ENCODE peak calls at places on chromosomes 6 and 20, in nine cellular contexts. H, F, X, J, N, V, W, D and S are unnamed samples.

GRCh38 chr6:145480024-145480423 is 255.3 kb downstream of the EPM2A start:
- DNase-seq in H (no peak), F (no peak), X (no peak), J (no peak), N (no peak), V (no peak), W (no peak), D (no peak), S (no peak)

GRCh38 chr6:79034865-79035264 is 43.2 kb downstream of the PHIP start:
- DNase-seq in H (no peak), F (no peak), X (no peak), J (no peak), N (no peak), V (no peak), W (no peak), D (no peak), S (no peak)

GRCh38 chr6:43803783-43804549 is 34.0 kb downstream of the VEGFA start:
- DNase-seq in H (no peak), F (peak), X (no peak), J (no peak), N (no peak), V (no peak), W (peak), D (no peak), S (no peak)

GRCh38 chr6:46994933-46995332 is 47.2 kb downstream of the ADGRF1 start:
- DNase-seq in H (no peak), F (no peak), X (no peak), J (no peak), N (no peak), V (no peak), W (no peak), D (peak), S (no peak)

GRCh38 chr6:150098155-150098554 is 29.2 kb upstream of the ULBP3 start:
- DNase-seq in H (no peak), F (no peak), X (no peak), J (no peak), N (no peak), V (no peak), W (no peak), D (no peak), S (no peak)

GRCh38 chr6:38495922-38496635 is 143.7 kb downstream of the BTBD9 start:
- DNase-seq in H (no peak), F (no peak), X (no peak), J (no peak), N (no peak), V (no peak), W (no peak), D (peak), S (no peak)

GRCh38 chr20:44600758-44601562 is 18.6 kb downstream of the PKIG start:
- DNase-seq in H (no peak), F (no peak), X (no peak), J (peak), N (no peak), V (no peak), W (no peak), D (no peak), S (peak)

GRCh38 chr6:131831392-131831791 is 23.6 kb downstream of the ENPP1 start:
- DNase-seq in H (no peak), F (no peak), X (no peak), J (no peak), N (no peak), V (no peak), W (no peak), D (peak), S (no peak)

GRCh38 chr6:149212892-149213786 is 104.4 kb upstream of the TAB2 start:
- DNase-seq in H (no peak), F (no peak), X (no peak), J (no peak), N (no peak), V (no peak), W (no peak), D (no peak), S (no peak)

GRCh38 chr6:101851911-101852310 is 458.4 kb downstream of the GRIK2 start:
- DNase-seq in H (no peak), F (no peak), X (no peak), J (no peak), N (no peak), V (no peak), W (no peak), D (no peak), S (no peak)

GRCh38 chr6:30541515-30542403 is 14.5 kb downstream of the GNL1 start:
- DNase-seq in H (peak), F (peak), X (peak), J (peak), N (peak), V (peak), W (peak), D (peak), S (peak)

GRCh38 chr6:83341765-83342164 is 89.1 kb downstream of the ME1 start:
- DNase-seq in H (no peak), F (no peak), X (no peak), J (no peak), N (no peak), V (no peak), W (peak), D (no peak), S (no peak)

GRCh38 chr6:19714415-19715165 is 122.6 kb upstream of the ID4 start:
- DNase-seq in H (no peak), F (no peak), X (no peak), J (no peak), N (no peak), V (no peak), W (no peak), D (no peak), S (no peak)

GRCh38 chr6:99344289-99344688 is 5.2 kb downstream of the FAXC start:
- DNase-seq in H (no peak), F (no peak), X (no peak), J (no peak), N (no peak), V (no peak), W (peak), D (no peak), S (no peak)

GRCh38 chr20:38730989-38731737 is 6.9 kb downstream of the SLC32A1 start:
- DNase-seq in H (no peak), F (peak), X (peak), J (peak), N (no peak), V (peak), W (peak), D (peak), S (peak)

GRCh38 chr6:90420495-90420894 is 123.9 kb upstream of the BACH2 start:
- DNase-seq in H (no peak), F (no peak), X (no peak), J (no peak), N (no peak), V (no peak), W (no peak), D (no peak), S (no peak)

GRCh38 chr6:169832247-169832948 is 81.0 kb downstream of the ERMARD start:
- DNase-seq in H (no peak), F (no peak), X (no peak), J (no peak), N (no peak), V (no peak), W (peak), D (peak), S (no peak)

GRCh38 chr6:52089758-52090348 is 2.4 kb upstream of the PKHD1 start:
- DNase-seq in H (no peak), F (no peak), X (no peak), J (no peak), N (no peak), V (no peak), W (no peak), D (no peak), S (no peak)

GRCh38 chr6:56450882-56451739 is 191.6 kb downstream of the DST start:
- DNase-seq in H (no peak), F (no peak), X (no peak), J (peak), N (no peak), V (no peak), W (peak), D (peak), S (peak)

GRCh38 chr20:63047946-63048345 is 41.2 kb upstream of the BHLHE23 start:
- DNase-seq in H (no peak), F (no peak), X (no peak), J (no peak), N (no peak), V (no peak), W (no peak), D (no peak), S (peak)

GRCh38 chr20:15406072-15406471 is 1068.7 kb upstream of the FLRT3 start:
- DNase-seq in H (no peak), F (no peak), X (no peak), J (no peak), N (no peak), V (no peak), W (no peak), D (no peak), S (no peak)

GRCh38 chr20:59525500-59526241 is 78.7 kb upstream of the PHACTR3 start:
- DNase-seq in H (no peak), F (peak), X (no peak), J (peak), N (no peak), V (peak), W (peak), D (peak), S (peak)

GRCh38 chr20:14178528-14178927 is 158.9 kb downstream of the FLRT3 start:
- DNase-seq in H (no peak), F (no peak), X (no peak), J (no peak), N (no peak), V (no peak), W (no peak), D (no peak), S (no peak)

GRCh38 chr6:111972714-111973678 is 80.9 kb upstream of the CCN6 start:
- DNase-seq in H (no peak), F (no peak), X (no peak), J (peak), N (peak), V (peak), W (no peak), D (peak), S (peak)

DNA sequence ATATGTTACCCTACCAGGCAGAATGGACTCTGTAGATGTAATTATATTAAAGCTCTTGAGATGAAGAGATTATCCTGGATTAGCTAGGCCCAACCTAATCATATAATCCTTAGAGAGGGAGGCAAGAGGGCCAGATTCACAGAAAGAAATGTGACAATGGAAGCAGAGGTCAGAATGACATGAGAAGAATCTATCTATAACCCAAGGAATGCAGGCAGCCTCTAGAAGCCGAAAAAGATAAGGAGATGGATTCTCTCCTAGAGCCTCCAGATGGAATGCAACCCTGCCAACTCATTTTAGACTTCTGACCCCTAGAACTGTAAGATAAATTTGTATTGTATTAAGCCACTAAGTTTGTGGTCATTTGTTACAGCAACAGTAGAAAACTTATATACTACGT is 12.3 kb downstream of the PXT1 start:
- DNase-seq in H (no peak), F (no peak), X (no peak), J (no peak), N (no peak), V (no peak), W (no peak), D (no peak), S (no peak)
- H3K27ac ChIP-seq in H (no peak), F (no peak), X (no peak), J (no peak), N (no peak), V (no peak), W (no peak), D (no peak), S (no peak)

DNA sequence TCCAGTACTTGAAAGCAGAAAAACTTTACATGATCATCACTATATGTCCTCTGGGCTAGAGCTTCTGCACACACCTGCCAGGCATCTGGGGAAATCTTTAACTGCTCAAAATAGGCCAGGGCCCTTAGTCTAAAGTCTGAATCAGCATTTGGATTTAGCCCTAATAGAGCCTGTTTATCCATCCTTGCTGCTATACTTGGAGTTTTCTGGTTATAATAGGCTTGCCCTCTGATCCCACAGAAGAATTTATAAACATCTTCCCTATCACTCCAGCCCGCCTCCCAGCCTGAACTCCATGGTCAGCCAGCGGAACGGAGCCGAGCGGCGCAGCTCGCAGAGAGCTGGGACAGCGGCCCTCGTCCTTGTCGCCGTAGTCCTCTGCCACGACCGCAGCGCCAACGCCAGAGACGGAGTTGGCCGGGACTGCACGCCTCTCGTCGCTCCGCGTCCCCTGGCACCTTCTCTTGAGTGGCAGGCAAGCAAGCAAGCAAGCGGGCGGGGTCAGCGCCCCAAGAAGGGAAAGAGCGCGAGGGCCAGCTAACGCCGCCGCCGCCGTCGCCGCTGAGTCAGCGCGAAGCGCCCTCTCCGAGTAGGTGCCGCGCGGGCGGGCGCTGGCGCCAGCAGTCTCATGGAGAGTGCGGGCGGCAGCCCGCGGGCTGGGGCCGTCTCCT is 25.4 kb upstream of the ASIP start:
- DNase-seq in H (peak), F (peak), X (peak), J (peak), N (peak), V (peak), W (peak), D (peak), S (peak)
- TF ChIP-seq POLR2A in H (no peak), F (peak), X (no peak), J (no peak), N (no peak), V (no peak), W (no peak), D (no peak), S (no peak)

GRCh38 chr6:82030301-82030700 is 217.2 kb downstream of the IBTK start:
- DNase-seq in H (no peak), F (no peak), X (no peak), J (no peak), N (no peak), V (no peak), W (no peak), D (no peak), S (no peak)

GRCh38 chr6:82030761-82031160 is 216.8 kb downstream of the IBTK start:
- DNase-seq in H (no peak), F (no peak), X (no peak), J (no peak), N (no peak), V (no peak), W (no peak), D (peak), S (no peak)

GRCh38 chr6:82032444-82032843 is 215.1 kb downstream of the IBTK start:
- DNase-seq in H (no peak), F (no peak), X (no peak), J (no peak), N (no peak), V (no peak), W (no peak), D (no peak), S (no peak)

DNA sequence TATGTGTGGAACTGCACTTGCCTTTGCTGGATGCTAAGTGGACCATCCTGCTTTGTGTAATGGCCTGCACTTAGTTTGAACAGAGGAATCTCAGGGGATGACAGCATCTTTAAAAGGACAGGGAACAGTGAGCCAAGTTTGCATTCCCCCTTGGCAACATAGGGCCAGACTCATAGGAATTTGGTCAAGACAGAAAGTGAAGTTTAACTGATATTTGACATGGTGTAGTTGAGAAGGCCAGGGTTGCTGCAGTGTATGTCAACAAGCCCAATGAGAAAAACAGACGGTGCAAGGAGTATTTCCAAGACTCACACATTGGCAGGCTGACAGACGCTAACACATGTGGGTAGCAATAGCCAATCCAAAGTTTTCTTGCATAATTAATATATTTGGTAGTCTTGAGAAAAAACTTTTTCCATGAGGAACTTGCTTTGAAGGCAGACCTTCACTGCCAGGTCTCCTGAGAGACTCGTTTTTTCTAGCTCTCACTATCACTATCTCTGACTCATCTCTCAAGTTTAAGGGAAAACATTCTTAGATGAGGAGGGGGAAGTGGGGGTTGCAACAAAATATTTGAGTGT is 213.8 kb downstream of the IBTK start:
- DNase-seq in H (no peak), F (no peak), X (no peak), J (peak), N (peak), V (no peak), W (no peak), D (no peak), S (peak)
- H3K4me3 ChIP-seq in H (no peak), F (no peak), X (no peak), J (no peak), N (no peak), V (no peak), W (no peak), D (no peak), S (no peak)

DNA sequence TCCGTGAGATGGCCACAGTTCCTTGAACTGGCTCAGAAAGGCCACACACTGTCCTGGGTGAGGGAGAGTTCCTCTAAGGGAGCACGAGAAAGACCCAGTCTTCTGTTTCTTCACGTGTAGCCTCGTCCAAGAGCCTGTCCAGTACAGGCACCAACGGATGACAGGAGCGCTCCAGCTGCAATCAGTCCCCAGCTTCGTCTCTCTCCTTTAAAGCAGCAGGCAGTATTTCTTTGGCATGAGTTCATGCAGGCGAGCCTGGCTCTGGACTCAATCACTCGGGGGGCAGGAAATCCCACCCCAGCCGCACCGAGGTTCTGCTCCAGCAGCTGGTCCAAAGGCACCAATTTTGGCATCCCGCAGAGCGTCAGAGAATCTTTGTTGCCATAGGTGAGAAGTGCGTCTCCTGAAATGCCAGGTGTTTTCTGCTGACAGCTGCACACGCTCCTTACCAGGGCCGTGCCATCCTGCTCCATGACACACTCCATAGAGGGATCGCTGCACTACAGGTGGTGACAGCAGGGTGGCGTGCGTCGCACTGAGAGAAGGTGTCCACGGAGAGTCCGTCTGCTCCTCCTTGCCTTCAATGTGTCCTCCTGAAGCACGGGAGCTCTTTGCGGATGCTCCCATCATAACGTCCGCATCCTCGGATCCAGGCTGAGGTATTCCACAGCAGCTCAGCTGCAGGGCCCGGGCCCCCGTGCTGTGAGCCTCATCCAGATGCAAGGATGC is 59.6 kb upstream of the AFDN start:
- DNase-seq in H (no peak), F (no peak), X (no peak), J (no peak), N (no peak), V (no peak), W (no peak), D (no peak), S (no peak)
- H3K27ac ChIP-seq in H (no peak), F (no peak), X (no peak), J (no peak), N (no peak), V (no peak), W (no peak), D (no peak), S (no peak)

GRCh38 chr6:15086273-15087158 is 159.4 kb upstream of the JARID2 start:
- DNase-seq in H (no peak), F (no peak), X (no peak), J (no peak), N (no peak), V (no peak), W (no peak), D (no peak), S (no peak)
- TF ChIP-seq POLR2A in H (no peak), F (no peak), X (no peak), J (no peak), N (no peak), V (no peak), W (no peak), D (no peak), S (no peak)

GRCh38 chr6:27834384-27834783 is 77.8 kb downstream of the OR2B2 start:
- DNase-seq in H (no peak), F (no peak), X (no peak), J (no peak), N (no peak), V (no peak), W (no peak), D (no peak), S (no peak)

GRCh38 chr6:27837636-27838512 is 74.3 kb downstream of the OR2B2 start:
- DNase-seq in H (peak), F (peak), X (peak), J (peak), N (peak), V (peak), W (peak), D (peak), S (peak)

GRCh38 chr6:27836783-27837635 is 75.2 kb downstream of the OR2B2 start:
- DNase-seq in H (no peak), F (peak), X (no peak), J (peak), N (no peak), V (no peak), W (peak), D (peak), S (peak)

GRCh38 chr6:27834879-27835549 is 77.2 kb downstream of the OR2B2 start:
- DNase-seq in H (no peak), F (no peak), X (no peak), J (no peak), N (no peak), V (no peak), W (no peak), D (no peak), S (no peak)

DNA sequence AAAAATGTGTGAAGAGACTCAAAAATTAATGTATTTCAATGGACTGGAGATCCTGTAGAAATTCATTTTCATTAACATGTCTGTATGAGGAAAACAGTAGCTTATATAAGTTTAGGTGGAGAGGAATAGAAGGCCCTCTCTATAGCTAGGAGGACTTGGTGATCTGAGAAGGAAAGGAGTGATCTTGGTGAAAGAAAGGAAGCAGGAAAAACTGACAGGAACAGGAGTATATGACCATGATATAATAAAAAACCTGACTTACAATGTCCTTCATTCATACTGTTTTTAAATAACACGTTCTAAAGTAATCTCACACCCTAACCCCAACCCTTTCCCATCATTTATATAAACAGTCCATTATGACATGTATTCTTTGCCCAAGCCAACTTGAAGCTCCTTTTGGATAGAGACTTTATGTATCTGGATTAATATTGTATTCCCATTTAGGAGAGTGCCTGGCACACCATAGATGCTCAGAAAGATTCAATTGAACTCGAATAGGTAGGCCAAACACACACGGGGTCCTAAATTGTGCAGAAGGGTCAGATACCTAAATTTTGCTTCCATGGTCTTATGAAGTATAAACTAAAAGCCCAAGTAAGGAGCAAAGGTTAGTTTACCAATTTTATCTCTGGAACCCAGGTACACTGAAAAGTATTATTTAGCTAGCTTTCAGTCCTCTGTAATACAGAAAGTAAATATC is 76.0 kb downstream of the OR2B2 start:
- DNase-seq in H (no peak), F (no peak), X (no peak), J (no peak), N (no peak), V (no peak), W (no peak), D (peak), S (no peak)
- H3K4me3 ChIP-seq in H (peak), F (peak), X (peak), J (peak), N (peak), V (peak), W (peak), D (no peak), S (peak)